ENCODE peak calls at places on chromosomes 16 and 17, in nine cellular contexts. One of them, this sample, is unnamed.

GRCh38 chr17:55813944-55814343 is 63.1 kb downstream of the PCTP start:
- DNase-seq in fibroblast of the aortic adventitia: no peak
- DNase-seq in activated CD8-positive, alpha-beta T cell treated with anti-CD3 and anti-CD28 coated beads for 36 hours: no peak
- DNase-seq in AG04450: no peak
- DNase-seq in HFF-Myc: no peak
- DNase-seq in ascending aorta: no peak
- DNase-seq in progenitor cell of endocrine pancreas: no peak
- DNase-seq in fibroblast of lung: no peak
- DNase-seq in body of pancreas: no peak
- DNase-seq in this sample: no peak

GRCh38 chr17:57955183-57955952 is at the start of gene CUEDC1:
- DNase-seq in body of pancreas: peak
- DNase-seq in activated CD8-positive, alpha-beta T cell treated with anti-CD3 and anti-CD28 coated beads for 36 hours: peak
- DNase-seq in fibroblast of the aortic adventitia: peak
- DNase-seq in AG04450: no peak
- DNase-seq in ascending aorta: no peak
- DNase-seq in HFF-Myc: no peak
- DNase-seq in fibroblast of lung: peak
- DNase-seq in progenitor cell of endocrine pancreas: peak
- DNase-seq in this sample: peak

GRCh38 chr16:4414187-4414909 is 2.0 kb downstream of the CORO7 start:
- DNase-seq in body of pancreas: no peak
- DNase-seq in activated CD8-positive, alpha-beta T cell treated with anti-CD3 and anti-CD28 coated beads for 36 hours: peak
- DNase-seq in fibroblast of lung: no peak
- DNase-seq in progenitor cell of endocrine pancreas: no peak
- DNase-seq in AG04450: no peak
- DNase-seq in fibroblast of the aortic adventitia: no peak
- DNase-seq in HFF-Myc: no peak
- DNase-seq in ascending aorta: no peak
- DNase-seq in this sample: peak

GRCh38 chr17:78526231-78527025 is 50.8 kb downstream of the DNAH17 start:
- DNase-seq in fibroblast of lung: no peak
- DNase-seq in activated CD8-positive, alpha-beta T cell treated with anti-CD3 and anti-CD28 coated beads for 36 hours: no peak
- DNase-seq in progenitor cell of endocrine pancreas: no peak
- DNase-seq in fibroblast of the aortic adventitia: no peak
- DNase-seq in AG04450: no peak
- DNase-seq in body of pancreas: no peak
- DNase-seq in HFF-Myc: no peak
- DNase-seq in ascending aorta: no peak
- DNase-seq in this sample: no peak

GRCh38 chr17:82518826-82519810 is at the start of gene FOXK2:
- DNase-seq in fibroblast of the aortic adventitia: peak
- DNase-seq in fibroblast of lung: peak
- DNase-seq in progenitor cell of endocrine pancreas: peak
- DNase-seq in body of pancreas: peak
- DNase-seq in activated CD8-positive, alpha-beta T cell treated with anti-CD3 and anti-CD28 coated beads for 36 hours: peak
- DNase-seq in HFF-Myc: peak
- DNase-seq in AG04450: peak
- DNase-seq in ascending aorta: peak
- DNase-seq in this sample: peak

GRCh38 chr17:61587242-61587641 is 3.8 kb downstream of the NACA2 start:
- DNase-seq in ascending aorta: no peak
- DNase-seq in fibroblast of lung: no peak
- DNase-seq in HFF-Myc: no peak
- DNase-seq in AG04450: no peak
- DNase-seq in progenitor cell of endocrine pancreas: no peak
- DNase-seq in fibroblast of the aortic adventitia: no peak
- DNase-seq in body of pancreas: no peak
- DNase-seq in activated CD8-positive, alpha-beta T cell treated with anti-CD3 and anti-CD28 coated beads for 36 hours: no peak
- DNase-seq in this sample: no peak

GRCh38 chr17:19262650-19263620 is 25.8 kb downstream of the EPN2 start:
- DNase-seq in AG04450: no peak
- DNase-seq in fibroblast of lung: peak
- DNase-seq in progenitor cell of endocrine pancreas: no peak
- DNase-seq in ascending aorta: no peak
- DNase-seq in body of pancreas: no peak
- DNase-seq in fibroblast of the aortic adventitia: peak
- DNase-seq in HFF-Myc: no peak
- DNase-seq in activated CD8-positive, alpha-beta T cell treated with anti-CD3 and anti-CD28 coated beads for 36 hours: no peak
- DNase-seq in this sample: no peak

GRCh38 chr16:48531011-48531962 is 78.7 kb downstream of the N4BP1 start:
- DNase-seq in body of pancreas: no peak
- DNase-seq in AG04450: peak
- DNase-seq in activated CD8-positive, alpha-beta T cell treated with anti-CD3 and anti-CD28 coated beads for 36 hours: no peak
- DNase-seq in ascending aorta: no peak
- DNase-seq in fibroblast of the aortic adventitia: peak
- DNase-seq in fibroblast of lung: no peak
- DNase-seq in HFF-Myc: peak
- DNase-seq in progenitor cell of endocrine pancreas: no peak
- DNase-seq in this sample: peak

GRCh38 chr16:4892356-4893102 is 44.4 kb downstream of the PPL start:
- DNase-seq in HFF-Myc: no peak
- DNase-seq in AG04450: no peak
- DNase-seq in progenitor cell of endocrine pancreas: no peak
- DNase-seq in ascending aorta: no peak
- DNase-seq in activated CD8-positive, alpha-beta T cell treated with anti-CD3 and anti-CD28 coated beads for 36 hours: no peak
- DNase-seq in fibroblast of lung: peak
- DNase-seq in fibroblast of the aortic adventitia: peak
- DNase-seq in body of pancreas: no peak
- DNase-seq in this sample: no peak

GRCh38 chr17:36703860-36704266 is 102.5 kb downstream of the MRM1 start:
- DNase-seq in fibroblast of lung: peak
- DNase-seq in body of pancreas: peak
- DNase-seq in fibroblast of the aortic adventitia: peak
- DNase-seq in AG04450: no peak
- DNase-seq in HFF-Myc: no peak
- DNase-seq in progenitor cell of endocrine pancreas: peak
- DNase-seq in activated CD8-positive, alpha-beta T cell treated with anti-CD3 and anti-CD28 coated beads for 36 hours: peak
- DNase-seq in ascending aorta: no peak
- DNase-seq in this sample: peak

GRCh38 chr16:18969050-18969854 is 14.5 kb upstream of the TMC7 start:
- DNase-seq in fibroblast of the aortic adventitia: peak
- DNase-seq in ascending aorta: peak
- DNase-seq in fibroblast of lung: peak
- DNase-seq in body of pancreas: peak
- DNase-seq in progenitor cell of endocrine pancreas: peak
- DNase-seq in AG04450: peak
- DNase-seq in activated CD8-positive, alpha-beta T cell treated with anti-CD3 and anti-CD28 coated beads for 36 hours: peak
- DNase-seq in HFF-Myc: peak
- DNase-seq in this sample: peak

GRCh38 chr16:700684-701584 is 4.7 kb downstream of the FBXL16 start:
- DNase-seq in AG04450: no peak
- DNase-seq in fibroblast of lung: no peak
- DNase-seq in fibroblast of the aortic adventitia: no peak
- DNase-seq in activated CD8-positive, alpha-beta T cell treated with anti-CD3 and anti-CD28 coated beads for 36 hours: peak
- DNase-seq in progenitor cell of endocrine pancreas: peak
- DNase-seq in HFF-Myc: no peak
- DNase-seq in ascending aorta: no peak
- DNase-seq in body of pancreas: no peak
- DNase-seq in this sample: peak

GRCh38 chr16:57791156-57791902 is 11.0 kb downstream of the KIFC3 start:
- DNase-seq in fibroblast of lung: no peak
- DNase-seq in progenitor cell of endocrine pancreas: no peak
- DNase-seq in fibroblast of the aortic adventitia: no peak
- DNase-seq in AG04450: no peak
- DNase-seq in ascending aorta: no peak
- DNase-seq in activated CD8-positive, alpha-beta T cell treated with anti-CD3 and anti-CD28 coated beads for 36 hours: no peak
- DNase-seq in HFF-Myc: no peak
- DNase-seq in body of pancreas: no peak
- DNase-seq in this sample: no peak

GRCh38 chr17:82737981-82738877 is 2.8 kb downstream of the FN3K start:
- DNase-seq in body of pancreas: peak
- DNase-seq in HFF-Myc: no peak
- DNase-seq in ascending aorta: no peak
- DNase-seq in AG04450: no peak
- DNase-seq in progenitor cell of endocrine pancreas: no peak
- DNase-seq in fibroblast of the aortic adventitia: no peak
- DNase-seq in fibroblast of lung: peak
- DNase-seq in activated CD8-positive, alpha-beta T cell treated with anti-CD3 and anti-CD28 coated beads for 36 hours: no peak
- DNase-seq in this sample: no peak

GRCh38 chr17:75940727-75941441 is at the start of gene FBF1:
- DNase-seq in activated CD8-positive, alpha-beta T cell treated with anti-CD3 and anti-CD28 coated beads for 36 hours: peak
- DNase-seq in HFF-Myc: peak
- DNase-seq in fibroblast of the aortic adventitia: peak
- DNase-seq in fibroblast of lung: peak
- DNase-seq in progenitor cell of endocrine pancreas: peak
- DNase-seq in ascending aorta: peak
- DNase-seq in AG04450: peak
- DNase-seq in body of pancreas: peak
- DNase-seq in this sample: peak
- TF ChIP-seq CTCF in activated CD8-positive, alpha-beta T cell treated with anti-CD3 and anti-CD28 coated beads for 36 hours: no peak
- TF ChIP-seq CTCF in HFF-Myc: no peak
- TF ChIP-seq CTCF in fibroblast of the aortic adventitia: no peak
- TF ChIP-seq CTCF in fibroblast of lung: no peak
- TF ChIP-seq CTCF in progenitor cell of endocrine pancreas: peak
- TF ChIP-seq CTCF in ascending aorta: no peak
- TF ChIP-seq CTCF in AG04450: peak
- TF ChIP-seq CTCF in body of pancreas: no peak
- TF ChIP-seq CTCF in this sample: no peak

DNA sequence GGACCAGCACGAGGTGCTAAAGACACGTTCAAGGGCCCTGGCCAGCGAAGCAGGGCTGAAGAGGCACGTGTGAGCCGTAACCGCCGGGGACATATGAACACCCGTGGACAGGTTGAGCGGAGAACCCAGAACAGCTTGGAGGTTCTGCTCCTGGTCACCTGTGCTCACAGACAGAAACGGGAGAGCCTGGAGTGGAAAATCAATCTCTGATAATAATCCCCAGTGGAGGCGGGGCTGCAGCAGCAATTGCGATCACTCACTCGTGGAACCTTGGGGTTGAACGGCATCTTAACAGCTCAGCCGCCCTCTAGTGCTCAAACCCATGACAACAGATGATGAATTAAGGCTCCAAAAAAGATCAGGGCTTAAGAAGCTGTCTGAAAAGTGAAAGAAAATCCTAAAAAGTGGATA is 25.6 kb downstream of the WIPI1 start:
- DNase-seq in activated CD8-positive, alpha-beta T cell treated with anti-CD3 and anti-CD28 coated beads for 36 hours: peak
- DNase-seq in HFF-Myc: peak
- DNase-seq in ascending aorta: no peak
- DNase-seq in fibroblast of the aortic adventitia: no peak
- DNase-seq in progenitor cell of endocrine pancreas: no peak
- DNase-seq in body of pancreas: no peak
- DNase-seq in AG04450: no peak
- DNase-seq in fibroblast of lung: peak
- DNase-seq in this sample: peak
- TF ChIP-seq CTCF in activated CD8-positive, alpha-beta T cell treated with anti-CD3 and anti-CD28 coated beads for 36 hours: peak
- TF ChIP-seq CTCF in HFF-Myc: peak
- TF ChIP-seq CTCF in ascending aorta: no peak
- TF ChIP-seq CTCF in fibroblast of the aortic adventitia: peak
- TF ChIP-seq CTCF in progenitor cell of endocrine pancreas: peak
- TF ChIP-seq CTCF in body of pancreas: no peak
- TF ChIP-seq CTCF in AG04450: peak
- TF ChIP-seq CTCF in fibroblast of lung: no peak
- TF ChIP-seq CTCF in this sample: no peak

DNA sequence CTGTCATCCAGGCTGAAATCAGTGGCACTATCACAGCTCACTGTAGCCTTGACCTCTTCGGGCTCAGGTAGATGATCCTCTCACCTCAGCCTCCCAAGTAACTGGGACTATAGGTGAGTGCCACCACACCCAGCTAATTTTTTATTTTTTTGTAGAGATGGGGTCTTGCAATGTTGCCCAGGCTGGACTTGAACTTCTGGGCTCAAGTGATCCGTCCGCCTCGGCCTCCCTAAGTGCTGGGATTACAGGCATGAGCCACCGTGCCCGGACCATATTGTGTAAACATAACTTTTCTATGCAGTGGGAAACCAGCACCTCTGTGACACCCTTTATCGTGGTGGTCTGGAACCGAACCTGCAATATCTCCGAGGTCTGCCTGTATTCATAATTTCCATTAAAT is 11.2 kb upstream of the CSF3 start:
- DNase-seq in HFF-Myc: no peak
- DNase-seq in AG04450: no peak
- DNase-seq in progenitor cell of endocrine pancreas: no peak
- DNase-seq in fibroblast of the aortic adventitia: no peak
- DNase-seq in body of pancreas: no peak
- DNase-seq in fibroblast of lung: no peak
- DNase-seq in activated CD8-positive, alpha-beta T cell treated with anti-CD3 and anti-CD28 coated beads for 36 hours: no peak
- DNase-seq in ascending aorta: no peak
- DNase-seq in this sample: no peak
- TF ChIP-seq CTCF in HFF-Myc: no peak
- TF ChIP-seq CTCF in AG04450: no peak
- TF ChIP-seq CTCF in progenitor cell of endocrine pancreas: no peak
- TF ChIP-seq CTCF in fibroblast of the aortic adventitia: no peak
- TF ChIP-seq CTCF in body of pancreas: no peak
- TF ChIP-seq CTCF in fibroblast of lung: no peak
- TF ChIP-seq CTCF in activated CD8-positive, alpha-beta T cell treated with anti-CD3 and anti-CD28 coated beads for 36 hours: no peak
- TF ChIP-seq CTCF in ascending aorta: no peak
- TF ChIP-seq CTCF in this sample: no peak

DNA sequence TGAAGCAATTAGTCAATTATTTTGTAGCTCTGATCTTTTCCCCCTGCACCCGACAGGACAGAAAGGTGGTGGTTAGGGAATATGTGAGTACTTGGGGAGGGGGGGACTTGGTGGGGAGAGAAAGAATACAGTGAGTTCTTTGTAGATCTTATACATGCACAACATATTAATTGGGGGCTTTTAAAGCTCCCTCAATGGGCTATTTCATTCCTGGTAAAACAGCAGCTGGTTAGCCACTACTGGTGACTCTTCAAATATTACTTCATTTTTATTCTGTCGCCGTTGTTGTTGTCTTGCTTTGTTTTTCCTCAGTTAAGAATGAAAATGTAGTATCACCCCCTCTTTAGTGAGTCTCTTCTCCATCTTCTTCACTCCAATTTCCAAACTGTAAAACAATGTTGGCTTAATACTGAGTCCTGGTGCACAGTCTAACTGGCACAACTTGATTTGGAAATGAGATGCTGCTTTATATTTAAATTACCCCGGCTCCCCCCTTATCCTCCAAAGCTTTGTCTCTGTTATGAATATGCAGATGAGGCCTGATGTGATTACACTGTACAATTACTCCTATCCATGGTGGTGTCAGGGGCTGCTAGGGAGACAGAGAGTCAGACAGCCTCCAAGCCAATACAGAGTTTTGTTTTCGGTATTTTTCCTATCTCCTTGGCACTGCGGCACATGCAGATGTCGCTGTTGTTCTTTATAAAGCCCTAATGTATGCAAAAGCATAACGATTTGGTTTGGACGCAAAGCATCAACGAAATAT is 256.8 kb upstream of the PMFBP1 start:
- DNase-seq in AG04450: no peak
- DNase-seq in ascending aorta: no peak
- DNase-seq in fibroblast of lung: peak
- DNase-seq in HFF-Myc: no peak
- DNase-seq in fibroblast of the aortic adventitia: no peak
- DNase-seq in activated CD8-positive, alpha-beta T cell treated with anti-CD3 and anti-CD28 coated beads for 36 hours: no peak
- DNase-seq in progenitor cell of endocrine pancreas: no peak
- DNase-seq in body of pancreas: no peak
- DNase-seq in this sample: no peak
- TF ChIP-seq CTCF in AG04450: no peak
- TF ChIP-seq CTCF in ascending aorta: no peak
- TF ChIP-seq CTCF in fibroblast of lung: no peak
- TF ChIP-seq CTCF in HFF-Myc: no peak
- TF ChIP-seq CTCF in fibroblast of the aortic adventitia: no peak
- TF ChIP-seq CTCF in activated CD8-positive, alpha-beta T cell treated with anti-CD3 and anti-CD28 coated beads for 36 hours: no peak
- TF ChIP-seq CTCF in progenitor cell of endocrine pancreas: no peak
- TF ChIP-seq CTCF in body of pancreas: no peak
- TF ChIP-seq CTCF in this sample: no peak

GRCh38 chr17:40301315-40301714 is 7.7 kb upstream of the RARA start:
- DNase-seq in fibroblast of the aortic adventitia: no peak
- DNase-seq in body of pancreas: peak
- DNase-seq in AG04450: no peak
- DNase-seq in progenitor cell of endocrine pancreas: no peak
- DNase-seq in activated CD8-positive, alpha-beta T cell treated with anti-CD3 and anti-CD28 coated beads for 36 hours: no peak
- DNase-seq in HFF-Myc: no peak
- DNase-seq in ascending aorta: no peak
- DNase-seq in fibroblast of lung: no peak
- DNase-seq in this sample: no peak
- TF ChIP-seq CTCF in fibroblast of the aortic adventitia: peak
- TF ChIP-seq CTCF in body of pancreas: peak
- TF ChIP-seq CTCF in AG04450: no peak
- TF ChIP-seq CTCF in progenitor cell of endocrine pancreas: peak
- TF ChIP-seq CTCF in activated CD8-positive, alpha-beta T cell treated with anti-CD3 and anti-CD28 coated beads for 36 hours: no peak
- TF ChIP-seq CTCF in HFF-Myc: no peak
- TF ChIP-seq CTCF in ascending aorta: no peak
- TF ChIP-seq CTCF in fibroblast of lung: no peak
- TF ChIP-seq CTCF in this sample: no peak